ENCODE peak calls at places on chromosome 4, in five cellular contexts. Q, N, H, P and J are unnamed samples.

GRCh38 chr4:94408549-94409374 is 43.0 kb upstream of the PDLIM5 start:
- DNase-seq in Q (no peak), N (no peak), H (no peak), P (no peak), J (no peak)

GRCh38 chr4:165106518-165106917 is 6.1 kb downstream of the TMEM192 start:
- DNase-seq in Q (no peak), N (no peak), H (no peak), P (no peak), J (no peak)

GRCh38 chr4:94595880-94596483 is 144.2 kb downstream of the PDLIM5 start:
- DNase-seq in Q (no peak), N (no peak), H (no peak), P (peak), J (no peak)

GRCh38 chr4:176340871-176341685 is 21.3 kb downstream of the SPCS3 start:
- DNase-seq in Q (no peak), N (no peak), H (no peak), P (peak), J (no peak)

GRCh38 chr4:83484500-83485431 is at the start of gene ABRAXAS1:
- DNase-seq in Q (peak), N (peak), H (peak), P (peak), J (peak)

GRCh38 chr4:73533515-73534422 is 52.2 kb downstream of the AFM start:
- DNase-seq in Q (no peak), N (no peak), H (no peak), P (no peak), J (no peak)

GRCh38 chr4:103853627-103854026 is 133.8 kb upstream of the TACR3 start:
- DNase-seq in Q (no peak), N (no peak), H (no peak), P (no peak), J (no peak)

GRCh38 chr4:127410644-127411043 is 222.1 kb upstream of the INTU start:
- DNase-seq in Q (no peak), N (no peak), H (no peak), P (no peak), J (no peak)

GRCh38 chr4:7383251-7383650 is 51.5 kb downstream of the PSAPL1 start:
- DNase-seq in Q (no peak), N (no peak), H (no peak), P (no peak), J (no peak)

GRCh38 chr4:25827897-25828296 is 34.9 kb downstream of the SEL1L3 start:
- DNase-seq in Q (no peak), N (no peak), H (no peak), P (no peak), J (no peak)

GRCh38 chr4:6695660-6696581 is 2.2 kb downstream of the S100P start:
- DNase-seq in Q (no peak), N (no peak), H (no peak), P (peak), J (no peak)

GRCh38 chr4:172152284-172152683 is 339.1 kb downstream of the GALNTL6 start:
- DNase-seq in Q (no peak), N (no peak), H (no peak), P (no peak), J (no peak)

GRCh38 chr4:147901388-147901787 is 169.5 kb downstream of the ARHGAP10 start:
- DNase-seq in Q (no peak), N (no peak), H (no peak), P (no peak), J (no peak)

GRCh38 chr4:86834901-86835300 is 14.3 kb downstream of the SLC10A6 start:
- DNase-seq in Q (no peak), N (no peak), H (no peak), P (no peak), J (no peak)

GRCh38 chr4:138567696-138568095 is 325.5 kb upstream of the SLC7A11 start:
- DNase-seq in Q (no peak), N (no peak), H (no peak), P (no peak), J (no peak)

DNA sequence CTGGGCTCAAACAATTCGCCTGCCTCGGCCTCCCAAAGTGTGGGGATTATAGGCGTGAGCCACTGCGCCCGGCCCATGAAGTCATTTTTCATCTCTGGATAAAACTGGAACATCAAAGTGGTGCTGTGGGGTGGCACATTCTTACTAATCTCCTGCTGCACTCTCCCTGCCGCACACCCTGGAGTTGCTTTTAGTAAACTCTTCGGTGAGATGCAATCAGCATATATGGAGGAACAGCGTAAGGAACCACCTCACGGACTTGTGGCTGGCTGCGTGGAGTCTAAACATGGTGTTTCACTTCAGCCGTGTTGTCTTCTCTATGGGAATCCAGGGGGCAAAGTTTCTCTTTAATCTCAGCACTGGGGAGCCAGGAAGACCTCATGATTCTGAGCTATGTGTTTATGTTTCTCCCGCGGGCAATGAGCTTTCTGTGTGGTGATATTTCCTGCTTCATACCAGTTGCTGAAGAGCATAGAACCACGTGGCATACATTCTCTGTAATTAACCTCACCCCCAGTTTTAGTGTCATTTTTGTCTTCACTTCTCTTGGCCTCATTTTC is 2.1 kb upstream of the RHOH start:
- DNase-seq in Q (no peak), N (no peak), H (no peak), P (no peak), J (no peak)
- TF ChIP-seq POLR2A in Q (no peak), N (no peak), H (no peak), P (no peak), J (no peak)

GRCh38 chr4:77156533-77156911 is 485 bp upstream of the CCNG2 start:
- DNase-seq in Q (peak), N (peak), H (peak), P (peak), J (peak)
- TF ChIP-seq POLR2A in Q (peak), N (peak), H (no peak), P (peak), J (no peak)

GRCh38 chr4:18021720-18022571 is at the start of gene LCORL:
- DNase-seq in Q (peak), N (peak), H (peak), P (peak), J (peak)
- TF ChIP-seq POLR2A in Q (no peak), N (peak), H (peak), P (peak), J (no peak)

DNA sequence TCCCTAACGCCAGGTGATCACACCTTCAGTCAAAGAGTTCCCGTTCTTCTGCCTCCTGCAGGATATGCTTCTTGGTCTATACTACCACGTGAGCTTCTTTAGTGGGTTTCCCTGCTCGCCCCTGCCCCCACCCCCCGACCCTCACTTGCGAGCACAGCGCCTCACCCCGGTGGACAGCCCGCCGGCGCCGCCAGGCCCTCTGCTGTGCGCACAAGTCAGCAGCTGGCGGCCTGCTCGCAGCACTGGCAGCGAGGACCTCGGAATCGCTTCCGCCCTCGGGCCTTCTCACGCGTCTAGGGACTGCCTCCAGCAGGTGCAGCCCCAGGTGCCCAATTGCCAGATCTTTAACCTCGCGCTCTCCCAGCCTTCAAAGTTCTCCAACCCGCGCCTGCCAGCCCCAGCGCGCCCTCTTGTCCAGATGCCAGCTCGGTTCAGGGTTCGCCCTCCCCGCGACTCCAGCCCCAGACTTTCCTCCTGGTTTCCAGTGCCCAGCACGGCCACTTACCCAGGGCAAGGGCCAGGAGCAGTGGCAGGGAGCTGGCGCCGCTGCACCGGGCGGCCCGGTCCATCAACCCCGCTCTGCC is 474 bp downstream of the BTC start:
- DNase-seq in Q (peak), N (peak), H (no peak), P (peak), J (peak)
- TF ChIP-seq POLR2A in Q (no peak), N (no peak), H (no peak), P (no peak), J (no peak)

GRCh38 chr4:475962-476361 is 23.0 kb downstream of the ZNF721 start:
- DNase-seq in Q (no peak), N (no peak), H (no peak), P (no peak), J (no peak)

GRCh38 chr4:472881-473574 is 25.9 kb downstream of the ZNF721 start:
- DNase-seq in Q (no peak), N (no peak), H (no peak), P (peak), J (no peak)

GRCh38 chr4:477686-478085 is 21.3 kb downstream of the ZNF721 start:
- DNase-seq in Q (no peak), N (no peak), H (no peak), P (no peak), J (no peak)

GRCh38 chr4:476501-476900 is 22.5 kb downstream of the ZNF721 start:
- DNase-seq in Q (no peak), N (no peak), H (no peak), P (no peak), J (no peak)

GRCh38 chr4:473575-474457 is 25.1 kb downstream of the ZNF721 start:
- DNase-seq in Q (peak), N (peak), H (peak), P (peak), J (peak)
- TF ChIP-seq POLR2A in Q (peak), N (peak), H (peak), P (peak), J (peak)

DNA sequence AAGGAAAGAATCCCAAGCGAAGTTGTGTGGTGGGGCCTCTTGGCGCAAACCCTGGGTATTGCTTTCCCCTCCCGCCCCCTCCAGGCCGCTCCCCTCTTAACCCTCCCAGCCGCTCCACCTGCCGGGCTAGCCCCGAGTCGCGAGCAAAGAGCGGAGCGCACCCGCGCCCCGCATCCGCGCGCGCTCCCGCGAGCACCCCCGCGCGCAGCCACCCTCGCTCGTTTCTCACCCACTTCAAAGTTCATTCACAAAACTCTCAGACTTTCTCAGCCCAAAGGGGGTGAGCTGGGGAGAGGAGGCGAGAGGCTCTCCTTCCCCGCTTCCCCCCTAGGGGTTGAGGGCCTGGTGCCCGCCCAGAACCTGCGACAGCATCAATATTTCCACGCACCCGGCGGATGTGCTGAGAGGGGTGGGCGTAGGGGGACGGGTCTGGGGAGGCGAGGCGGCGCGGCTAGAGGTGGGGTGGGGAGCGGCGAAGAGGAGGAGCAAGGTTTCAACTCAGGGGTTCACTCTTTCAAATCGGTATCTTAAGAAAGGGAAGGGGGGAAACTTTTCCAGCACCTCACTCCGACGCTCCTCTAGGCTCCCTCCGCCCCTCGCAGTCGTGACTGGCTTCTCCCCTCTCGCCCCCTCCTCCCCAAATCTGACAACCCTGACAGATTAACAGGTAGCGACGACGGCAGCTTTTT is 1.8 kb downstream of the MAML3 start:
- DNase-seq in Q (no peak), N (peak), H (peak), P (no peak), J (peak)
- TF ChIP-seq POLR2A in Q (no peak), N (peak), H (no peak), P (no peak), J (peak)

DNA sequence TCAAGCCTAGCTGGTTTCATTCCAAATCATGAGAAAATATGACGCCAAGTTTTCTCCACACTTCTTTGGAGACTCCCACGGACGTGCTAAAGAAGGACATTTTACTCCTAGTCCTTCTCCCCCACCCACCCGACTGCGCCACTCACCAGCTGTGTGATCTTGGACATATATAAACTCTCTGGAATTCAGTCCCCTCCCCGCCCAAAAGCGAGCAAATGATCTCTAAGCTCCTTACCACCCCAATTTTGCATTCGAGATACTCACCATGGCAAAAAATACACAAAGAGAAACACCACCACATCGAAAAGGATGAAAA is 21.9 kb downstream of the FABP2 start:
- DNase-seq in Q (peak), N (peak), H (peak), P (no peak), J (peak)
- TF ChIP-seq POLR2A in Q (no peak), N (no peak), H (no peak), P (no peak), J (no peak)

GRCh38 chr4:183312841-183313240 is 7.2 kb downstream of the CLDN22 start:
- DNase-seq in Q (no peak), N (no peak), H (no peak), P (no peak), J (no peak)
- TF ChIP-seq POLR2A in Q (no peak), N (no peak), H (no peak), P (no peak), J (no peak)